ENCODE peak calls at places on chromosomes 2 and 18, in nine cellular contexts. V, J, R, B, C, T, M, D and I are unnamed samples.

GRCh38 chr2:173656086-173656485 is 301.4 kb downstream of the CDCA7 start:
- DNase-seq in V (no peak), J (no peak), R (no peak), B (no peak), C (no peak), T (no peak), M (no peak), D (no peak), I (no peak)

GRCh38 chr2:144510206-144510991 is 9.5 kb downstream of the ZEB2 start:
- DNase-seq in V (no peak), J (no peak), R (no peak), B (no peak), C (no peak), T (no peak), M (no peak), D (peak), I (no peak)

GRCh38 chr2:205654878-205655601 is 27.3 kb upstream of the NRP2 start:
- DNase-seq in V (no peak), J (no peak), R (no peak), B (no peak), C (no peak), T (no peak), M (peak), D (peak), I (peak)

GRCh38 chr2:174024524-174025270 is 59.5 kb upstream of the SP3 start:
- DNase-seq in V (no peak), J (no peak), R (no peak), B (no peak), C (no peak), T (no peak), M (peak), D (peak), I (no peak)

GRCh38 chr18:50754297-50754696 is 65.5 kb downstream of the MRO start:
- DNase-seq in V (no peak), J (no peak), R (no peak), B (no peak), C (no peak), T (no peak), M (no peak), D (no peak), I (no peak)

GRCh38 chr2:85017436-85018048 is 46.6 kb downstream of the KCMF1 start:
- DNase-seq in V (no peak), J (no peak), R (no peak), B (peak), C (no peak), T (no peak), M (no peak), D (no peak), I (no peak)

GRCh38 chr18:28820353-28820752 is 643.4 kb upstream of the CDH2 start:
- DNase-seq in V (no peak), J (no peak), R (no peak), B (no peak), C (no peak), T (no peak), M (no peak), D (no peak), I (no peak)

GRCh38 chr2:226699321-226699720 is 100.3 kb downstream of the IRS1 start:
- DNase-seq in V (no peak), J (no peak), R (no peak), B (no peak), C (no peak), T (no peak), M (no peak), D (peak), I (no peak)

GRCh38 chr2:18837233-18837632 is 247.9 kb upstream of the NT5C1B start:
- DNase-seq in V (no peak), J (no peak), R (no peak), B (no peak), C (no peak), T (no peak), M (no peak), D (no peak), I (no peak)

GRCh38 chr2:3460161-3460560 is 59.2 kb downstream of the ADI1 start:
- DNase-seq in V (no peak), J (no peak), R (no peak), B (no peak), C (no peak), T (no peak), M (no peak), D (no peak), I (no peak)

GRCh38 chr2:217393585-217394032 is 533.7 kb upstream of the TNP1 start:
- DNase-seq in V (peak), J (no peak), R (peak), B (no peak), C (no peak), T (no peak), M (peak), D (peak), I (peak)

GRCh38 chr18:39647627-39648502 is 2082.3 kb upstream of the CELF4 start:
- DNase-seq in V (no peak), J (no peak), R (peak), B (no peak), C (peak), T (no peak), M (peak), D (no peak), I (no peak)

GRCh38 chr2:232869138-232870001 is 694 bp upstream of the SNORC start:
- DNase-seq in V (no peak), J (no peak), R (no peak), B (no peak), C (no peak), T (no peak), M (no peak), D (no peak), I (peak)

GRCh38 chr18:32445846-32446245 is 24.8 kb downstream of the GAREM1 start:
- DNase-seq in V (no peak), J (no peak), R (no peak), B (no peak), C (no peak), T (no peak), M (no peak), D (no peak), I (no peak)

GRCh38 chr2:54572636-54573531 is 116.8 kb downstream of the SPTBN1 start:
- DNase-seq in V (no peak), J (no peak), R (no peak), B (peak), C (peak), T (no peak), M (no peak), D (peak), I (no peak)

GRCh38 chr2:144489315-144489920 is 30.5 kb downstream of the ZEB2 start:
- DNase-seq in V (no peak), J (no peak), R (no peak), B (no peak), C (peak), T (no peak), M (no peak), D (no peak), I (no peak)

GRCh38 chr2:143458258-143458954 is 329.2 kb downstream of the ARHGAP15 start:
- DNase-seq in V (no peak), J (no peak), R (no peak), B (no peak), C (no peak), T (no peak), M (no peak), D (no peak), I (no peak)

GRCh38 chr18:6294119-6294784 is 120.5 kb downstream of the L3MBTL4 start:
- DNase-seq in V (no peak), J (no peak), R (no peak), B (no peak), C (no peak), T (no peak), M (no peak), D (peak), I (no peak)

GRCh38 chr2:7866104-7866503 is 815.8 kb upstream of the ID2 start:
- DNase-seq in V (no peak), J (no peak), R (no peak), B (no peak), C (no peak), T (no peak), M (no peak), D (no peak), I (no peak)

GRCh38 chr2:217851191-217852020 is 151.4 kb downstream of the TNS1 start:
- DNase-seq in V (no peak), J (no peak), R (no peak), B (no peak), C (no peak), T (no peak), M (peak), D (peak), I (no peak)

GRCh38 chr2:233247744-233248143 is 3.7 kb upstream of the ATG16L1 start:
- DNase-seq in V (peak), J (no peak), R (peak), B (peak), C (no peak), T (no peak), M (no peak), D (peak), I (no peak)

GRCh38 chr2:1594281-1595171 is 149.8 kb downstream of the PXDN start:
- DNase-seq in V (no peak), J (no peak), R (no peak), B (no peak), C (no peak), T (no peak), M (no peak), D (no peak), I (no peak)

GRCh38 chr2:10378189-10378588 is 69.9 kb downstream of the ODC1 start:
- DNase-seq in V (no peak), J (no peak), R (no peak), B (peak), C (no peak), T (peak), M (no peak), D (no peak), I (no peak)

GRCh38 chr2:231245253-231246094 is 47.0 kb downstream of the ARMC9 start:
- DNase-seq in V (no peak), J (no peak), R (peak), B (no peak), C (no peak), T (peak), M (no peak), D (no peak), I (no peak)

GRCh38 chr18:41992698-41993097 is 37.7 kb downstream of the PIK3C3 start:
- DNase-seq in V (no peak), J (no peak), R (no peak), B (no peak), C (no peak), T (no peak), M (no peak), D (no peak), I (no peak)